ENCODE peak calls at places on chromosomes 1 and 21, in nine cellular contexts. V, F, D, C, T, N, X, I and Q are unnamed samples.

GRCh38 chr1:219031821-219032220 is 141.9 kb upstream of the LYPLAL1 start:
- DNase-seq in V (peak), F (peak), D (no peak), C (peak), T (no peak), N (no peak), X (no peak), I (no peak), Q (no peak)

GRCh38 chr21:45642122-45642813 is 1.3 kb upstream of the PCBP3 start:
- DNase-seq in V (no peak), F (no peak), D (no peak), C (no peak), T (no peak), N (no peak), X (no peak), I (no peak), Q (no peak)

GRCh38 chr1:151175910-151176309 is at the start of gene TMOD4:
- DNase-seq in V (peak), F (peak), D (no peak), C (peak), T (no peak), N (peak), X (no peak), I (no peak), Q (peak)

GRCh38 chr1:52662645-52663313 is 29.8 kb downstream of the SHISAL2A start:
- DNase-seq in V (peak), F (peak), D (peak), C (peak), T (no peak), N (no peak), X (no peak), I (no peak), Q (peak)

GRCh38 chr1:63317007-63317813 is 5.2 kb upstream of the FOXD3 start:
- DNase-seq in V (peak), F (peak), D (peak), C (peak), T (no peak), N (peak), X (peak), I (no peak), Q (peak)

GRCh38 chr1:235901461-235901860 is 34.8 kb upstream of the LYST start:
- DNase-seq in V (peak), F (peak), D (no peak), C (peak), T (no peak), N (no peak), X (peak), I (no peak), Q (peak)

GRCh38 chr1:15224903-15225485 is 22.0 kb upstream of the FHAD1 start:
- DNase-seq in V (no peak), F (no peak), D (no peak), C (no peak), T (no peak), N (no peak), X (no peak), I (no peak), Q (no peak)

GRCh38 chr1:27438621-27439061 is 46.2 kb downstream of the GPR3 start:
- DNase-seq in V (no peak), F (no peak), D (no peak), C (no peak), T (no peak), N (no peak), X (no peak), I (no peak), Q (no peak)

GRCh38 chr1:118989006-118989736 is 1.0 kb upstream of the TBX15 start:
- DNase-seq in V (no peak), F (peak), D (no peak), C (no peak), T (no peak), N (peak), X (no peak), I (peak), Q (no peak)

GRCh38 chr1:29453502-29454240 is 217.3 kb downstream of the PTPRU start:
- DNase-seq in V (peak), F (peak), D (peak), C (peak), T (no peak), N (no peak), X (peak), I (no peak), Q (peak)

GRCh38 chr1:198018529-198018928 is 101.4 kb downstream of the LHX9 start:
- DNase-seq in V (peak), F (peak), D (peak), C (peak), T (no peak), N (no peak), X (peak), I (no peak), Q (no peak)

GRCh38 chr1:86489242-86489878 is 20.6 kb downstream of the CLCA1 start:
- DNase-seq in V (no peak), F (no peak), D (no peak), C (no peak), T (no peak), N (no peak), X (no peak), I (no peak), Q (no peak)

GRCh38 chr1:59125711-59126320 is 171.1 kb upstream of the FGGY start:
- DNase-seq in V (no peak), F (no peak), D (no peak), C (no peak), T (no peak), N (no peak), X (no peak), I (no peak), Q (no peak)

GRCh38 chr21:34693192-34693810 is 24.5 kb downstream of the CLIC6 start:
- DNase-seq in V (peak), F (peak), D (peak), C (peak), T (no peak), N (no peak), X (peak), I (peak), Q (peak)

GRCh38 chr1:210482936-210483642 is 154.4 kb downstream of the HHAT start:
- DNase-seq in V (no peak), F (no peak), D (no peak), C (no peak), T (no peak), N (no peak), X (no peak), I (no peak), Q (no peak)

GRCh38 chr1:150564051-150564991 is 15.1 kb downstream of the MCL1 start:
- DNase-seq in V (peak), F (peak), D (no peak), C (peak), T (no peak), N (no peak), X (no peak), I (peak), Q (peak)

GRCh38 chr1:100354971-100355394 is 2.7 kb downstream of the CDC14A start:
- DNase-seq in V (peak), F (peak), D (no peak), C (peak), T (no peak), N (no peak), X (no peak), I (no peak), Q (peak)

GRCh38 chr1:55554611-55555010 is 339.4 kb upstream of the USP24 start:
- DNase-seq in V (no peak), F (no peak), D (no peak), C (no peak), T (no peak), N (no peak), X (no peak), I (no peak), Q (no peak)

GRCh38 chr1:186636786-186637185 is 43.4 kb downstream of the PTGS2 start:
- DNase-seq in V (no peak), F (no peak), D (no peak), C (no peak), T (no peak), N (no peak), X (no peak), I (no peak), Q (no peak)

GRCh38 chr1:184974086-184974836 is at the start of gene NIBAN1:
- DNase-seq in V (peak), F (peak), D (peak), C (peak), T (peak), N (peak), X (no peak), I (peak), Q (peak)

GRCh38 chr1:181452746-181453145 is 30.6 kb upstream of the CACNA1E start:
- DNase-seq in V (no peak), F (no peak), D (no peak), C (no peak), T (peak), N (no peak), X (no peak), I (no peak), Q (no peak)

GRCh38 chr1:200890818-200891773 is 3.6 kb upstream of the INAVA start:
- DNase-seq in V (peak), F (peak), D (peak), C (peak), T (no peak), N (no peak), X (no peak), I (no peak), Q (peak)

GRCh38 chr1:169689395-169689794 is 22.0 kb downstream of the SELL start:
- DNase-seq in V (no peak), F (no peak), D (no peak), C (no peak), T (no peak), N (no peak), X (no peak), I (no peak), Q (no peak)

GRCh38 chr1:238501290-238501689 is 610.6 kb upstream of the ZP4 start:
- DNase-seq in V (peak), F (no peak), D (no peak), C (no peak), T (no peak), N (no peak), X (no peak), I (no peak), Q (no peak)

GRCh38 chr1:183238071-183238470 is 52.0 kb downstream of the LAMC2 start:
- DNase-seq in V (peak), F (peak), D (no peak), C (no peak), T (no peak), N (no peak), X (no peak), I (no peak), Q (peak)

GRCh38 chr1:182143154-182143657 is 81.7 kb upstream of the ZNF648 start:
- DNase-seq in V (peak), F (peak), D (peak), C (peak), T (peak), N (peak), X (peak), I (peak), Q (peak)

GRCh38 chr1:32904797-32905196 is 3.6 kb upstream of the TMEM54 start:
- DNase-seq in V (no peak), F (no peak), D (no peak), C (no peak), T (no peak), N (no peak), X (no peak), I (peak), Q (no peak)

GRCh38 chr1:162753998-162754585 is 36.4 kb upstream of the HSD17B7 start:
- DNase-seq in V (peak), F (peak), D (no peak), C (no peak), T (no peak), N (no peak), X (no peak), I (no peak), Q (peak)

GRCh38 chr1:36328713-36329112 is 5.3 kb upstream of the EVA1B start:
- DNase-seq in V (peak), F (peak), D (no peak), C (no peak), T (no peak), N (no peak), X (no peak), I (peak), Q (no peak)

DNA sequence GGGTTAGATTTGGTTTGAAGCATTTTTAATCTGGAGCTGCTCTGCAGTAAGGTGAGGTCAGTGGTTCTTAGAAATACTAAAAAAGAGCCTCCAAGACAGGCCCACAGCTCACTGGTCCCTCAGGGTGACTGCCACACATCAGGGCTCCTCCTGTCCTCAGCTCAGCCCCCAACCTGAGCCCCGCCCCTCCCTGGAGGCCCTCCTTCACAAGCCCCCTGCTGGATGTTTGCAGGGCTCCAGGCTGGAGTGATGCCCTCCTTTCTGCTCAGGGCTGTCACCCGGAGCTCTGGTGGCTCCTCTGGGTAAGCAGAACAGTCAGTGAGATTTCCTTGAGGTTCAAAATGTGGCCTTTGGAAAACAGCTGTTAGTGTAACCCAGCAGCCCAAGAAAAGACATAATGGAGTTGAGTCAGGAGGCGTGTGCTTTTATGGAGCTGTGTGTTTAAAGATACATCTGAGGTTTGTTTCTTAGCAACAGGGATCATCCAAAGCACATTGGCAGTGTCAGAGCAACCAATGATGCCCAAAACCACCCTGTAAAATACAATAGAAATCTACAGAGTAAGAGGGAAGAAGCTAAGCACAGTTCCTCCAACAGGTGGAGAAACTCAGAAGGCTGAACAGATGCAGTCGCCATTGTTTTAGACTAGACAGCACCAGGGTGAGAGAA is 21.4 kb downstream of the STUM start:
- DNase-seq in V (no peak), F (no peak), D (peak), C (no peak), T (no peak), N (no peak), X (no peak), I (no peak), Q (no peak)
- TF ChIP-seq CTCF in V (no peak), F (peak), D (no peak), C (peak), T (peak), N (no peak), X (peak), I (no peak), Q (no peak)

DNA sequence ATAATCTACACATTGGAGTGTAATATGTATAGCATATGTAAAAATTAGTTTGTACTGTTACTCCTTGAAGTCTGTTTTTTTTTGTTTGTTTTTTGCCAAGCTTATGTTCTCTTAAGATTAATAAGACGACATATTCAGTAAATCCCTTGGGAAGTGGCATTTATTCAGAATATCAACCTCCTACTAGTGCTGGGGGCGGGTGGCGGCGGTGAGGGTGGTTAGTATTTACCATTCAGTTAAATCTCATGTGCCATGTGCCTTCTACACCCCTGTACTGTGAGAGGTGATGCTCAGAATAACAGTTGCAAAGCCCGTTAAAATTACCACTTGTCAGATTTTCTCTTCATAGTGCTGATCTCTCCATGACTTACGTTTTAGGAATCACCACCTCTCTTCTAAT is 3.0 kb downstream of the BACH1 start:
- DNase-seq in V (no peak), F (peak), D (no peak), C (no peak), T (peak), N (no peak), X (no peak), I (no peak), Q (no peak)
- H3K4me3 ChIP-seq in V (peak), F (peak), D (no peak), C (peak), T (peak), N (peak), X (peak), I (no peak), Q (peak)

GRCh38 chr1:6357243-6357929 is 36.2 kb downstream of the ACOT7 start:
- DNase-seq in V (no peak), F (no peak), D (no peak), C (no peak), T (no peak), N (no peak), X (no peak), I (no peak), Q (no peak)
- TF ChIP-seq CTCF in V (no peak), F (peak), D (no peak), C (peak), T (no peak), N (no peak), X (peak), I (no peak), Q (peak)

GRCh38 chr1:223748405-223748772 is 36.0 kb downstream of the CAPN2 start:
- DNase-seq in V (peak), F (peak), D (no peak), C (peak), T (no peak), N (peak), X (no peak), I (no peak), Q (peak)
- H3K4me3 ChIP-seq in V (no peak), F (no peak), D (no peak), C (no peak), T (peak), N (peak), X (no peak), I (peak), Q (peak)

DNA sequence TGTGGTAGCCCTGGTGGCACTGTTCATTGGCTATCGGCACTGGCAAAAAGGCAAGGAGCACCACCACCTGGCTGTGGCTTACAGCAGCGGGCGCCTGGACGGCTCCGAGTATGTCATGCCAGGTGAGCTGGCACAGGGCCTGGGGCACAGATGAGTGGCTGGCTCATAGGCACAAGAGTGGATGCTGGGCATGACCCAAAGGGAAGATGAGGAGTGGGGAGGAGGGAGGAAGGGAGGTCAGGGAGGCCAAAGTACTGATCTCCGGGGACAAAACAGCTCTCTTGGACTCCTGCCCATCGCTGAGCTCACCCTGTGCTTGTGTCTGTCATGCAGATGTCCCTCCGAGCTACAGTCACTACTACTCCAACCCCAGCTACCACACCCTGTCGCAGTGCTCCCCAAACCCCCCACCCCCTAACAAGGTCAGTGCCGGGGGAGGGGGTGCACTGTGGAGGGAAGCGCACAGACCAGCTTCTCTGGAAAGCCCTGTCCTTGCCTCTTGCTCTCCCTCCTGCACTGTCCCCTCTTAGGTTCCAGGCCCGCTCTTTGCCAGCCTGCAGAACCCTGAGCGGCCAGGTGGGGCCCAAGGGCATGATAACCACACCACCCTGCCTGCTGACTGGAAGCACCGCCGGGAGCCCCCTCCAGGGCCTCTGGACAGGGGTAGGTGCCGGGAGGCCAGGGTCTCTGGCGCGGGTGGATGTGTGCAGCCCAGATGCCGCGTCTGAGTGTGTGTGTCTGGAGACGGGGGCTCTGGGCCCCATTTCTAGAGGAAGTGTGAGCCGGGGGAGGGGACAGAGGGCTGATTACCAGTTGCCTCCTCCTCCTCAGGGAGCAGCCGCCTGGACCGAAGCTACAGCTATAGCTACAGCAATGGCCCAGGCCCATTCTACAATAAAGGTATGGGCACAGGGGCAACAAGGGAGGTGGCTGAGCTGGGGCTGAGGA is 7.3 kb upstream of the LRRC71 start:
- DNase-seq in V (no peak), F (peak), D (no peak), C (no peak), T (no peak), N (peak), X (no peak), I (no peak), Q (no peak)
- TF ChIP-seq CTCF in V (no peak), F (no peak), D (no peak), C (no peak), T (no peak), N (no peak), X (no peak), I (no peak), Q (no peak)

GRCh38 chr1:65758128-65758527 is 34.6 kb upstream of the PDE4B start:
- DNase-seq in V (no peak), F (no peak), D (no peak), C (no peak), T (no peak), N (no peak), X (no peak), I (no peak), Q (peak)

GRCh38 chr1:65764052-65764451 is 28.6 kb upstream of the PDE4B start:
- DNase-seq in V (no peak), F (no peak), D (no peak), C (no peak), T (no peak), N (no peak), X (no peak), I (no peak), Q (no peak)

GRCh38 chr1:65757531-65757930 is 35.2 kb upstream of the PDE4B start:
- DNase-seq in V (no peak), F (no peak), D (no peak), C (no peak), T (no peak), N (no peak), X (no peak), I (no peak), Q (no peak)

GRCh38 chr1:65762081-65762862 is 30.4 kb upstream of the PDE4B start:
- DNase-seq in V (no peak), F (peak), D (no peak), C (no peak), T (no peak), N (no peak), X (no peak), I (no peak), Q (peak)
- H3K4me3 ChIP-seq in V (no peak), F (no peak), D (no peak), C (no peak), T (no peak), N (no peak), X (no peak), I (no peak), Q (peak)

DNA sequence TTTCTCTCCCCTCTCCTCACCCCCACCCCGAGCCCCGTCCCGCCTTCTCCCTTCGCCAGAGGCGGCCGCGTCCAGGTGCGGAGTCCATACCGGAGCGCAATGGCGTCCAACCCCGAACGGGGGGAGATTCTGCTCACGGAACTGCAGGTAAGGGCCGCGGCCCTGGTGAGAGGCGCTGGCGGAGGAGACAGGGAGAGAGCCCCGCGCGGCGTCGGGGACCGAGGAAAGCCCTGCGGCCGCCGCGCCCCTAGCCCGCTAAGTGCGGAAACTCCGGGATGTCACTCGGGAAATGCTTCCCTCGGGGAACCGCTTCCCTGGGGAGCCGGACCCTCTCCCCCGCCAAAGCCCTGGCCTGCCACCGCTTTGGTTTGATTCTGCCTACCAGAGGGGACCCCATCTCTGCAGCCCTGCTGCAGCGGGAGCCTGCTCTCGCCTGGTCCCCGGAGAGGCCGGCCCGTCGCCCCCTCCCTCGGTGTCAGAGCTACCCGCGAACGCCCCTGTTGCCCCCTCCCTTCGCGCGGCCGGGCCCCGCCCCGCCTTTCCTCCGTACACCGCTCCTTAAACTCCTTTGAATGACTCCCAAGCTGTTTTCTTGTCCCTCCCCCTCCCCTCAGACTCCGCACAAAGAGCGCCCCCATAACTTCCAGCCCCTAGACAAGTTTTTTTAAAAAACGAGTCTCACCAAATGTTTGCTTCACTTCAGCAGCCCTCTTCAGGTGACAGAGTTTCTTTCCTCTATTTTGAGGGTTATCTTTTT is 587 bp downstream of the PKN2 start:
- DNase-seq in V (peak), F (peak), D (peak), C (peak), T (no peak), N (peak), X (peak), I (peak), Q (peak)
- TF ChIP-seq CTCF in V (no peak), F (no peak), D (no peak), C (no peak), T (no peak), N (peak), X (no peak), I (no peak), Q (no peak)